ENCODE peak calls at places on chromosomes 4 and X, in five cellular contexts. S is GDM1; F is effector memory CD4-positive, alpha-beta T cell; U is activated T-cell treated with anti-CD3 and anti-CD28 coated beads, Interleukin-2, amount 50 U/mL, for 48 hours; C is NCI-H1436. X is an unnamed sample.

GRCh38 chr4:110085131-110085530 is 113.3 kb downstream of the ELOVL6 start:
- DNase-seq in S (no peak), F (peak), U (no peak), C (peak), X (no peak)

GRCh38 chr4:167014944-167015343 is 219.3 kb downstream of the SPOCK3 start:
- DNase-seq in S (no peak), F (no peak), U (no peak), C (no peak), X (no peak)

GRCh38 chrX:18984381-18985185 is 669 bp upstream of the PHKA2 start:
- DNase-seq in S (peak), F (peak), U (peak), C (peak), X (peak)

GRCh38 chr4:21790437-21791029 is 158.0 kb downstream of the KCNIP4 start:
- DNase-seq in S (no peak), F (no peak), U (no peak), C (no peak), X (no peak)

GRCh38 chr4:5024673-5025072 is 5.4 kb upstream of the CYTL1 start:
- DNase-seq in S (no peak), F (no peak), U (no peak), C (no peak), X (no peak)

GRCh38 chr4:3361406-3361805 is 68.6 kb downstream of the RGS12 start:
- DNase-seq in S (no peak), F (no peak), U (no peak), C (no peak), X (no peak)

GRCh38 chr4:41594439-41594838 is 56.5 kb downstream of the LIMCH1 start:
- DNase-seq in S (no peak), F (no peak), U (no peak), C (no peak), X (no peak)

GRCh38 chr4:163048447-163048846 is 118.2 kb downstream of the NAF1 start:
- DNase-seq in S (no peak), F (no peak), U (no peak), C (no peak), X (no peak)

GRCh38 chr4:81135501-81135900 is 79.5 kb downstream of the PRKG2 start:
- DNase-seq in S (no peak), F (no peak), U (no peak), C (no peak), X (no peak)

GRCh38 chr4:81758865-81759264 is 287.2 kb upstream of the RASGEF1B start:
- DNase-seq in S (peak), F (no peak), U (no peak), C (no peak), X (no peak)

GRCh38 chrX:9352683-9353430 is 112.0 kb upstream of the TBL1X start:
- DNase-seq in S (peak), F (no peak), U (peak), C (no peak), X (no peak)

GRCh38 chr4:147136783-147137182 is 191.1 kb upstream of the TTC29 start:
- DNase-seq in S (no peak), F (no peak), U (no peak), C (no peak), X (no peak)